ENCODE peak calls at places on chromosomes 13 and 19, in five cellular contexts. K is cardiac fibroblast, M is ascending aorta, J is heart right ventricle, B is IMR-90. R is an unnamed sample.

GRCh38 chr19:56217039-56217949 is 15.2 kb downstream of the ZSCAN5C start:
- DNase-seq in J (peak), B (peak), M (no peak), K (peak), R (no peak)

GRCh38 chr19:5547881-5548280 is 19.9 kb downstream of the TINCR start:
- DNase-seq in B (peak), J (no peak), M (no peak), K (peak), R (no peak)

GRCh38 chr19:21472507-21472906 is 32.9 kb upstream of the ZNF429 start:
- DNase-seq in J (no peak), K (no peak), B (no peak), M (no peak), R (no peak)

GRCh38 chr19:4140237-4140711 is 13.2 kb upstream of the CREB3L3 start:
- DNase-seq in M (no peak), K (peak), J (no peak), B (peak), R (no peak)

GRCh38 chr19:18460313-18460712 is 22.4 kb upstream of the ISYNA1 start:
- DNase-seq in K (peak), B (peak), M (peak), J (peak), R (no peak)

GRCh38 chr13:100673831-100674362 is 698 bp downstream of the TMTC4 start:
- DNase-seq in M (no peak), J (peak), B (peak), K (peak), R (peak)

GRCh38 chr13:22114630-22115311 is 443.9 kb downstream of the FGF9 start:
- DNase-seq in J (no peak), M (no peak), B (peak), K (no peak), R (peak)

GRCh38 chr19:50741179-50741933 is 18.2 kb downstream of the CLEC11A start:
- DNase-seq in B (no peak), K (no peak), J (no peak), M (no peak), R (no peak)

GRCh38 chr13:36998624-36999041 is 507 bp downstream of the ALG5 start:
- DNase-seq in J (peak), B (no peak), M (no peak), K (no peak), R (no peak)

GRCh38 chr13:32009362-32009761 is 22.2 kb upstream of the FRY start:
- DNase-seq in J (no peak), M (no peak), K (no peak), B (no peak), R (no peak)

GRCh38 chr19:46447824-46448223 is 19.1 kb upstream of the PNMA8C start:
- DNase-seq in M (no peak), B (no peak), J (peak), K (no peak), R (no peak)

GRCh38 chr13:61728468-61728867 is 312.8 kb upstream of the PCDH20 start:
- DNase-seq in J (no peak), B (no peak), M (no peak), K (peak), R (no peak)

GRCh38 chr13:71513414-71514063 is 353.5 kb downstream of the DACH1 start:
- DNase-seq in K (no peak), B (no peak), M (no peak), J (no peak), R (no peak)

GRCh38 chr13:97306646-97307045 is 84.5 kb downstream of the MBNL2 start:
- DNase-seq in B (no peak), K (peak), J (no peak), M (no peak), R (no peak)

GRCh38 chr19:44891016-44891882 is at the start of gene TOMM40:
- DNase-seq in J (no peak), B (peak), K (no peak), M (no peak), R (peak)

GRCh38 chr13:52051400-52051799 is 26.9 kb downstream of the UTP14C start:
- DNase-seq in B (no peak), J (no peak), M (no peak), K (no peak), R (no peak)

GRCh38 chr19:28727835-28728159 is 485.2 kb downstream of the UQCRFS1 start:
- DNase-seq in J (no peak), B (no peak), M (no peak), K (no peak), R (no peak)

GRCh38 chr19:10271543-10272086 is 695 bp downstream of the ICAM1 start:
- DNase-seq in B (peak), M (no peak), K (peak), J (no peak), R (peak)

DNA sequence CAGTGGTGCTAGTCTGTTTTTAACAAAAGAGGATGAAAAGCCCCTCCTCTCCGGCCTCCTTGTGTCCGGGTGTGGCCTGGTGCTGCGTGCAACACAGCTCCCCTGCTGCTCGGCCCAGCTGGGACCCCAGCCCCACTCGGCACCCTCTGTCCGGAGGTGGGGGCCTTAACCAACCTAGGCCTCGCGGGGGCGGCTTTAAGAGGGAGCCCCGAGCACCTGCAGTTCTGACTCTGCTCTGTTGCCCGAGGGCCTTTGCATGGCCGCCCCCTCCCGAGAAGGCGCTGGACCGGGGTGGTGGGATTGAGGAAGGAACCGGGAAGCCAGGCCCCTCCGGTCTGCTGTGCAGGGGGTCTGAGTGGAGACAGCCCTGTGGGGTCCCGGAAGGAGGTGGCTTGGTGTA is 5.7 kb upstream of the GRIN3B start:
- DNase-seq in J (no peak), M (no peak), K (no peak), B (no peak), R (no peak)
- TF ChIP-seq CTCF in J (no peak), M (no peak), K (no peak), B (no peak), R (no peak)

GRCh38 chr19:13732337-13732736 is 32.0 kb upstream of the MRI1 start:
- DNase-seq in J (no peak), K (no peak), B (no peak), M (no peak), R (no peak)
- H3K4me3 ChIP-seq in J (no peak), K (peak), B (no peak), M (peak), R (peak)

DNA sequence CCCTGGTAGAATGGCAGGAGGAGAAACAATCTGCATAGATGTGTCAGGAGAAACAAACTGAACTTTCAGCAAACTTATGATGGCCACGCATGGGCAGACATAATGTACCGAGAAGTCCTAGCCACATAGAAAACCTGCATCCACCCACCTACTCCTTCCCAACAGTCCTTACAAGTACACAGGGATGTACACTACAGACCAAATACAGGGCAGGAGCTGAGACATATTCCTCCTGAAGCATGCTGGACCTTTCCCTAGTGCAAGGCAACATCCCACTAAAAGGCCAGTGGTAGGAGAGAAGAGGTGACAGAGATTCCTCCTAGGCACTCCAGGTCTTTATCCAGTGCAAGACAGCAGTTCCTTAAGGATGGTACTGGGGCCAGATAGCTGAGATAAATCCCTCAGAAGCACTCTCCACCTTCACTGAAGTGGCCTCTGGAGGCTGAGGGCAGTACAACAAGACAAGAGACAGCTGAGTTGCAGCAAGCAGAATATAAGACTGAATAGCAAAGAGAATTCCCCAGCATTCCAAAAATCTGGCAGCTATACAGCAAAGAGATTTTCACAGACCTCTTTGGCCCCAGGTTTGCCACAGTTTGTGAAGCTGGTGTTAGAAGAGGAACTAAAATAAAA is 18.3 kb downstream of the VWA8 start:
- DNase-seq in M (no peak), B (peak), J (no peak), K (peak), R (no peak)
- TF ChIP-seq CTCF in M (no peak), B (peak), J (peak), K (peak), R (peak)

GRCh38 chr19:42176649-42176989 is 40.9 kb downstream of the DEDD2 start:
- DNase-seq in B (no peak), K (no peak), J (no peak), M (no peak), R (no peak)

GRCh38 chr19:42175335-42175734 is 42.1 kb downstream of the DEDD2 start:
- DNase-seq in B (no peak), J (no peak), M (no peak), K (no peak), R (no peak)

GRCh38 chr19:42177686-42178019 is 39.8 kb downstream of the DEDD2 start:
- DNase-seq in J (no peak), B (no peak), M (no peak), K (no peak), R (no peak)

GRCh38 chr19:42176990-42177685 is 40.3 kb downstream of the DEDD2 start:
- DNase-seq in J (peak), B (peak), M (peak), K (peak), R (no peak)

DNA sequence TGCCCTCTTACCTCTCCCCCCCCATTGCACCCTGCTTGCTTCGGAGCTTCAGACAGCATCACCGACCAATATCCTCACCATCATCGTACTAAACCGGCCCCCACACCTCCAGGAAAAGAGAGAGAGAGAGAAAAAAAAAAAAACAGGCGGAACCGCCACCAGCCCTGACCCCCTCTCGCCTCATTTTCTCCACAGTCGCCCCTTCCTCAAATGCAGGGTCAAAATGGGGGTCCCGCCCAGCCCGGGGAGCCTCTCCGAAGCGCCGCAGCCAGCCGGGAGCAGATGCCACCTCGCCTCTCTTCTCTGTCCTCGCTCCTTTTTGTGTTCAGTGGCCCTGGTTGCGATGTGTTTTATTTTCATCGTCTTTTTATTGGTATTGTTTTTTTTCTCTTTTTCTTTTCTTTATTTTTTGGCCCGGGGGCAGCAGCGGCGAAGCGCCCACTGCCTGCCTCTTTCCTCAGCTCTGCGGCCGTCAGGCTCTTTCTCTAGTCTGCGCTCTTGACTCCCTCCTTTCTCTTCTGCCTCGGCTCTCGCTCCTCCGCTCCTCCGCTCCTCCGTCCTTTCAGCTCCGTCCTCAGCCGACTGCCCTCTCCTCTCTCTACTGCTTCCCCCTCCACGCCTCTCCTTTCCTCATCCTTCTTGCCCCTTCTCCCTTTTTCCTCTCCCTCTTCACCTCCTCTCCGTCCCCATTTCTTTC is 41.4 kb downstream of the DEDD2 start:
- DNase-seq in J (no peak), M (no peak), B (peak), K (peak), R (no peak)
- H3K4me3 ChIP-seq in J (peak), M (peak), B (peak), K (peak), R (no peak)

DNA sequence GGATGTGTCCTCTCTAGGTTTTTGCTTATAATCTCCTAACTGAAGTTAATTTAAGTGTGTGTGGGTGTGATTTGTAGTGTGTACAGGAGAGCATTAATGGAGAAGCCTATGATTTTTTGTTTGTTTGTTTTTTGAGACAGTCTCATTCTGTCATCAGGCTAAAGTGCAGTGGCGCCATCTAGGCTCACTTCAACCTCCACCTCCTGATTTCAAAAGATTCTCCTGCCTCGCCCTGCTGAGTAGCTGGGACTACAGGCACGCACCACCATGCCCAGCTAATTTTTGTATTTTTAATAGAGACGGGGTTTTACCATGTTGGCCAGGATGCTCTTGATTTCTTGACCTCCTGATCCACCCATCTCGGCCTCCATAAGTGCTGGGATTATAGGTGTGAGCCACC is 20.6 kb downstream of the ZNF701 start:
- DNase-seq in K (no peak), M (no peak), J (no peak), B (no peak), R (no peak)
- TF ChIP-seq CTCF in K (no peak), M (no peak), J (peak), B (no peak), R (no peak)

R was measured in GM12864.